ENCODE peak calls at places on chromosomes 5 and 9, in six cellular contexts. M is pancreas, F is uterus, T is GM23248, S is OCI-LY7, J is esophagus squamous epithelium. B is an unnamed sample. For H3K9me3, the result is how much of the 10 kb centered on the place peaks cover.

GRCh38 chr5:88929385-88929784 is 46.4 kb upstream of the MEF2C start:
- DNase-seq in M (no peak), F (no peak), T (no peak), S (no peak), J (no peak), B (no peak)

GRCh38 chr5:112284561-112284960 is 134.5 kb downstream of the EPB41L4A start:
- DNase-seq in M (no peak), F (no peak), T (no peak), S (no peak), J (no peak), B (no peak)

GRCh38 chr5:151039665-151040064 is 19.3 kb downstream of the GPX3 start:
- DNase-seq in M (no peak), F (no peak), T (no peak), S (no peak), J (no peak), B (no peak)

GRCh38 chr5:3510642-3511041 is 85.0 kb upstream of the IRX1 start:
- DNase-seq in M (no peak), F (no peak), T (no peak), S (no peak), J (no peak), B (no peak)

GRCh38 chr9:106449528-106449927 is 413.4 kb upstream of the ZNF462 start:
- DNase-seq in M (no peak), F (no peak), T (no peak), S (no peak), J (no peak), B (no peak)

GRCh38 chr5:177349362-177349647 is 2.2 kb downstream of the LMAN2 start:
- DNase-seq in M (no peak), F (no peak), T (no peak), S (no peak), J (no peak), B (no peak)

GRCh38 chr9:132970306-132971062 is 8.0 kb upstream of the GFI1B start:
- DNase-seq in M (no peak), F (no peak), T (no peak), S (no peak), J (no peak), B (no peak)

GRCh38 chr5:108003178-108003577 is 332.4 kb upstream of the EFNA5 start:
- DNase-seq in M (no peak), F (no peak), T (peak), S (peak), J (no peak), B (no peak)

GRCh38 chr5:32531885-32532520 is 53.4 kb upstream of the SUB1 start:
- DNase-seq in M (no peak), F (no peak), T (peak), S (peak), J (no peak), B (no peak)

DNA sequence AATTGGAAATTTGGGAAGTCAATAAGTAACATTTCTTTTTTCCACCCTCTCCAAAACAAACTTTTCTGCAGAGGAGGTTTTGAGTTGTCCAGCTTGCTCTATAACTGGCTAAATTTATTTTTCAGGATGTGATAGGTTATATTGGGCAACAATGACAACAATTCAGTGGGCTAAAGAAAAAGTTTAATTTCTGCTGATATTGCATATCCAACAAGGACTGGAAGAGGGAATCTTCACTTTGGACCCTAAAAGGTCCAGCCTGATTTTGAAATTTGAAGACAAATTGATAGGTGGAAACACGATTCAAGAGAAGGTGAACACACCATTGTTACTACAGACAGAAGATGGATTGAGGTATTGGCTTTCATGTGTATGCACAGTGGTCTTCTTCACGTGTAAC is 393.1 kb downstream of the BRINP1 start:
- DNase-seq in M (no peak), F (no peak), T (no peak), S (no peak), J (no peak), B (no peak)
- H3K9me3 ChIP-seq in M (under half), F (under half), T (under half), S (under half), J (under half), B (under half)

GRCh38 chr5:132478498-132478855 is 12.1 kb downstream of the IRF1 start:
- DNase-seq in M (no peak), F (no peak), T (no peak), S (no peak), J (no peak), B (no peak)

GRCh38 chr5:132477784-132478497 is 12.6 kb downstream of the IRF1 start:
- DNase-seq in M (no peak), F (no peak), T (no peak), S (no peak), J (no peak), B (no peak)

GRCh38 chr5:132475531-132475930 is 15.0 kb downstream of the IRF1 start:
- DNase-seq in M (no peak), F (peak), T (no peak), S (no peak), J (no peak), B (no peak)

GRCh38 chr5:132475939-132476852 is 14.4 kb downstream of the IRF1 start:
- DNase-seq in M (no peak), F (peak), T (no peak), S (no peak), J (no peak), B (peak)

DNA sequence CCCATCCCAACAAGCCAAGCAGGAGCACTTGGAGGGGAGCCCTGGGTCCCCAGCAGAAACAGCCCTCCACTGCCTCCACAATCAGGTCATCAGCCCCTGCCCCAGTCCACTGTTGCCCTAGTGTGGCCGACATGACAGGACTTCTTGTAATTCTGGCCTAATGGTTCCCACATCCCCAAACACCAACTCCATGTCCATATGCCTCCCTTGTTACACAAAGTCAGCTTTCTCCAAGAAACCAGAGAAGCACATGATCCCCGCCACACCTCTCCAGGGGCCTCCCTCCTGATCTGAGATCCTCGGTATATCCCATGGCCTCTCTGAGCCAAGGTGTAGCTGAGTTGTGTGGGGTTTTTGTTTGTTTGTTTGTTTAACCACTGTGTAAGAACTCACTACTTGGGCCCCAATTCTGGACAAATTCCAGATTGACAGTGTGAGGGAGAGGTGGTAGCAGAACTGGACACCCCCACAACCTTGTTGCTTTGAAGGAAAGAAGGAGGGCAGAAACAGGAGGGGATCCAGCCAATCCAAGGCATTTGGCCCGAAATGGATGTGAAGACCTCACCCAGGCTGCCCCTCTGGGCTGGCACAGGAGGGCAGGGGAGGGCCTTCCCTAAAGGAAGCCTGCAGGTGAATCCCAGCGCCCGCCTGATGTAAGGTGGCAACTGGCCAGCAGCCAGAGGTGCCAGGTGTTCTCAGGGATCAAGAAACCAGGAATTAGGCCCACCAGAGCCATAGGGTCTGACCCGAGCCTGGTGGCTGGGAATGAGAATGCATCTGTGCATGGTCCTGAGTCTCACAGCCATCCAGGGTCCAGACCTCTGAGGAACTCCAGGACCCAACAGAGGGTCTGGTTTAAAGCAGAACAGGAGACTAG is 13.5 kb downstream of the IRF1 start:
- DNase-seq in M (no peak), F (peak), T (no peak), S (no peak), J (no peak), B (peak)
- H3K27ac ChIP-seq in M (no peak), F (no peak), T (no peak), S (no peak), J (peak), B (peak)

GRCh38 chr9:92661127-92661526 is 8.8 kb downstream of the IPPK start:
- DNase-seq in M (no peak), F (no peak), T (no peak), S (no peak), J (no peak), B (no peak)
- H3K9me3 ChIP-seq in M (under half), F (under half), T (under half), S (under half), J (under half), B (under half)

DNA sequence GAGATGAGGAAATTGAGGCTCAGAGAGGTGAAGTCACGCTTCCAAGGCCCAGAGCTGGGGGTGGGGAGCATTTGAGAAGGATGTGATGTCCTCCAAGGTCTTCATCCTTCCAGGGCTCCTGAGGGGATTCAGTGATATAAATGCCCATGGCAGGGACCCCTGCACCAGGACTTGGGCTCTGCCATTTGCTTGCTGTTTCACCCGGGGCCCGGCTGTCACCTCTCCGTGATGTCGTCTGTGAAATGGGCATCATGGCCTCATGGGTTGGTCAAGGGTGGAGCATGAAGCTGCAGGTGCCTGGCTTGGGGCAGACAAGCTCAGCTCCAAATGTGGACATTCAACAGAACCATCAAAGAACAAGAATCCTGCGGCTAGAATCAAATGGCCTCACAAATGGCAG is 253.1 kb downstream of the PBX3 start:
- DNase-seq in M (no peak), F (no peak), T (no peak), S (no peak), J (no peak), B (no peak)
- H3K27ac ChIP-seq in M (no peak), F (no peak), T (no peak), S (no peak), J (no peak), B (no peak)